ENCODE peak calls at places on chromosomes 11 and 22, in nine cellular contexts. D is GM06990; M is CD4-positive, alpha-beta T cell; B is endothelial cell of umbilical vein; E is HFF-Myc; Y is kidney epithelial cell; U is epithelial cell of esophagus; L is heart right ventricle; Q is CD8-positive, alpha-beta T cell. R is an unnamed sample.

GRCh38 chr11:12212181-12212820 is 101.9 kb downstream of the MICAL2 start:
- DNase-seq in D (no peak), M (no peak), B (no peak), E (no peak), Y (no peak), U (no peak), L (no peak), Q (no peak), R (no peak)

GRCh38 chr11:64639885-64640284 is 48.9 kb downstream of the SLC22A12 start:
- DNase-seq in D (no peak), M (no peak), B (no peak), E (no peak), Y (no peak), U (no peak), L (no peak), Q (no peak), R (no peak)

GRCh38 chr22:44088976-44089570 is 65.0 kb downstream of the PARVB start:
- DNase-seq in D (no peak), M (no peak), B (no peak), E (no peak), Y (peak), U (peak), L (peak), Q (no peak), R (no peak)

GRCh38 chr11:57309106-57310059 is 15.4 kb downstream of the TNKS1BP1 start:
- DNase-seq in D (no peak), M (no peak), B (no peak), E (no peak), Y (no peak), U (no peak), L (no peak), Q (no peak), R (no peak)

GRCh38 chr11:117189191-117189940 is 9.8 kb upstream of the TAGLN start:
- DNase-seq in D (peak), M (no peak), B (no peak), E (no peak), Y (no peak), U (no peak), L (no peak), Q (no peak), R (no peak)

GRCh38 chr22:19927696-19928095 is 13.9 kb upstream of the COMT start:
- DNase-seq in D (no peak), M (no peak), B (no peak), E (no peak), Y (no peak), U (no peak), L (no peak), Q (no peak), R (no peak)

GRCh38 chr11:100964400-100964799 is 165.2 kb downstream of the PGR start:
- DNase-seq in D (no peak), M (no peak), B (no peak), E (no peak), Y (no peak), U (no peak), L (no peak), Q (no peak), R (no peak)

GRCh38 chr22:30238661-30239420 is 7.7 kb downstream of the LIF start:
- DNase-seq in D (no peak), M (no peak), B (no peak), E (no peak), Y (peak), U (no peak), L (peak), Q (no peak), R (no peak)

GRCh38 chr11:12017243-12017678 is 8.8 kb upstream of the DKK3 start:
- DNase-seq in D (no peak), M (no peak), B (peak), E (no peak), Y (no peak), U (no peak), L (no peak), Q (no peak), R (no peak)

GRCh38 chr22:24506802-24507438 is 11.8 kb downstream of the UPB1 start:
- DNase-seq in D (no peak), M (no peak), B (peak), E (no peak), Y (no peak), U (peak), L (no peak), Q (no peak), R (no peak)

GRCh38 chr22:24505337-24505736 is 10.2 kb downstream of the UPB1 start:
- DNase-seq in D (no peak), M (no peak), B (no peak), E (no peak), Y (no peak), U (no peak), L (no peak), Q (no peak), R (no peak)

GRCh38 chr22:24510694-24511625 is 15.8 kb downstream of the UPB1 start:
- DNase-seq in D (no peak), M (no peak), B (no peak), E (no peak), Y (no peak), U (peak), L (no peak), Q (no peak), R (no peak)

GRCh38 chr22:24503851-24504170 is 8.7 kb downstream of the UPB1 start:
- DNase-seq in D (no peak), M (no peak), B (no peak), E (no peak), Y (no peak), U (no peak), L (no peak), Q (no peak), R (no peak)

GRCh38 chr22:24507742-24508141 is 12.6 kb downstream of the UPB1 start:
- DNase-seq in D (no peak), M (no peak), B (no peak), E (no peak), Y (no peak), U (no peak), L (no peak), Q (no peak), R (no peak)
- TF ChIP-seq CTCF in D (no peak), M (no peak), B (no peak), E (no peak), Y (no peak), U (no peak), L (no peak), Q (no peak), R (no peak)

GRCh38 chr22:36330127-36330526 is 57.6 kb downstream of the MYH9 start:
- DNase-seq in D (no peak), M (no peak), B (no peak), E (no peak), Y (no peak), U (no peak), L (no peak), Q (no peak), R (no peak)

GRCh38 chr22:36331912-36332622 is 55.7 kb downstream of the MYH9 start:
- DNase-seq in D (peak), M (peak), B (peak), E (peak), Y (no peak), U (no peak), L (peak), Q (peak), R (no peak)

GRCh38 chr22:36332623-36333331 is 55.0 kb downstream of the MYH9 start:
- DNase-seq in D (peak), M (peak), B (peak), E (peak), Y (no peak), U (peak), L (no peak), Q (no peak), R (no peak)

GRCh38 chr22:36330655-36331305 is 57.0 kb downstream of the MYH9 start:
- DNase-seq in D (no peak), M (no peak), B (peak), E (peak), Y (no peak), U (no peak), L (peak), Q (no peak), R (no peak)

GRCh38 chr22:36331306-36331911 is 56.4 kb downstream of the MYH9 start:
- DNase-seq in D (peak), M (peak), B (peak), E (peak), Y (peak), U (peak), L (peak), Q (peak), R (no peak)
- TF ChIP-seq CTCF in D (no peak), M (no peak), B (peak), E (no peak), Y (peak), U (no peak), L (no peak), Q (no peak), R (no peak)

GRCh38 chr11:17986711-17987220 is 26.1 kb downstream of the SERGEF start:
- DNase-seq in D (no peak), M (no peak), B (no peak), E (no peak), Y (no peak), U (no peak), L (no peak), Q (no peak), R (no peak)
- TF ChIP-seq CTCF in D (no peak), M (no peak), B (no peak), E (no peak), Y (peak), U (no peak), L (no peak), Q (no peak), R (peak)

GRCh38 chr11:69102732-69103615 is 52.8 kb upstream of the SMIM38 start:
- DNase-seq in D (no peak), M (no peak), B (no peak), E (no peak), Y (no peak), U (no peak), L (no peak), Q (no peak), R (no peak)
- TF ChIP-seq CTCF in D (peak), M (no peak), B (no peak), E (peak), Y (no peak), U (no peak), L (no peak), Q (no peak), R (no peak)

DNA sequence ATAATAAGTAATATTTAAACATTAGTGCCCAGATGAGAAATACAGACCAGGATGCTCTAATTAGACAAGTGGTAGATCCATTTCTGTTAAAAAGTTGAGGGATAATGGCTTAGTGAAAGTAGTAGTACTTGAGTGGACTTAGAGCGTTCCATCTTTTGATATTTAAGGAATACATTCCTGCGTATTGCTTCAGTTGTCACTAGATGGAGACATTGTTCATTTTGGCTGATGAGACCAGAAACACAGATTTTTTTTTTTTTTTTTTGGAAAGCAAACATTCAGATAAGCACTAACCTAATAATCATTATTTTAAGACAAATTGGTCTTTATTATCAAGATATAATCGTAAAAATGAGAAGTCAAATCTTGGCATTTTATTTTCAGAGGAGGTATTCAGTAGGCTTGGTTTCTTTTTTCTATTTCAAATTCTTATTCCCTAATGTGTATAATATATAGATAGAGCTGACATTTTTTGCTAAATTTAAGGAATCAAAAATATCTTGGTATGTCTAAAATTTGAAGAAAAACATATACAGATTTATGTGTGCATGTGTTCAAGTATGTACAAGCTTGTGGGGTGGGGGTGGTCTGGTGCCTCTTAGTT is 92.9 kb downstream of the DYNC2H1 start:
- DNase-seq in D (no peak), M (no peak), B (peak), E (no peak), Y (no peak), U (peak), L (no peak), Q (no peak), R (no peak)
- TF ChIP-seq CTCF in D (peak), M (no peak), B (peak), E (peak), Y (peak), U (peak), L (peak), Q (no peak), R (peak)

GRCh38 chr22:38705235-38706100 is at the start of gene GTPBP1:
- DNase-seq in D (peak), M (peak), B (peak), E (peak), Y (peak), U (peak), L (peak), Q (peak), R (peak)
- TF ChIP-seq CTCF in D (no peak), M (peak), B (no peak), E (no peak), Y (no peak), U (peak), L (no peak), Q (no peak), R (no peak)

GRCh38 chr11:19800162-19800561 is 87.5 kb downstream of the NAV2 start:
- DNase-seq in D (no peak), M (no peak), B (peak), E (no peak), Y (no peak), U (no peak), L (no peak), Q (no peak), R (no peak)
- TF ChIP-seq CTCF in D (peak), M (no peak), B (peak), E (peak), Y (peak), U (peak), L (no peak), Q (no peak), R (peak)

GRCh38 chr11:111833524-111833923 is 37.9 kb downstream of the ALG9 start:
- DNase-seq in D (no peak), M (no peak), B (no peak), E (no peak), Y (no peak), U (peak), L (no peak), Q (no peak), R (no peak)
- TF ChIP-seq CTCF in D (no peak), M (no peak), B (no peak), E (peak), Y (no peak), U (peak), L (no peak), Q (no peak), R (no peak)

R was measured in neural crest cell.